ENCODE peak calls at places on chromosomes 11 and 22, in ten cellular contexts. J is RPMI8226; A is mucosa of gallbladder; H is activated T-helper 1 cell treated with anti-CD3 and anti-CD28 coated beads, Interleukin-2, amount 50 U/mL, for 16 hours; G is AG10803; I is GM10248; W is activated naive CD8-positive, alpha-beta T cell treated with anti-CD3 and anti-CD28 coated beads for 36 hours; T is DMS153; U is AG04450; P is A172. K is an unnamed sample.

GRCh38 chr11:47093541-47093940 is 83.1 kb downstream of the ARFGAP2 start:
- DNase-seq in G (no peak), U (no peak), W (no peak), P (no peak), T (no peak), A (no peak), H (no peak), I (no peak), J (no peak), K (no peak)

GRCh38 chr22:43530864-43531201 is 119.0 kb downstream of the MPPED1 start:
- DNase-seq in T (no peak), I (no peak), J (no peak), W (no peak), G (no peak), U (no peak), H (no peak), P (no peak), A (no peak), K (no peak)

GRCh38 chr22:20922141-20922751 is 5.0 kb downstream of the CRKL start:
- DNase-seq in U (no peak), A (no peak), J (no peak), W (no peak), I (no peak), H (no peak), P (no peak), G (no peak), T (no peak), K (no peak)

GRCh38 chr11:34773211-34773610 is 143.0 kb downstream of the APIP start:
- DNase-seq in U (no peak), W (no peak), P (no peak), A (no peak), T (no peak), H (no peak), G (no peak), J (no peak), I (no peak), K (no peak)

GRCh38 chr22:38338772-38339379 is 21.6 kb upstream of the CSNK1E start:
- DNase-seq in P (no peak), A (no peak), T (no peak), J (no peak), H (no peak), W (no peak), I (no peak), U (no peak), G (no peak), K (no peak)

GRCh38 chr11:34223021-34223813 is 117.8 kb downstream of the NAT10 start:
- DNase-seq in A (peak; percentile 55), I (no peak), G (peak; percentile 87), U (peak; percentile 55), T (no peak), W (no peak), P (peak; percentile 61), H (no peak), J (no peak), K (no peak)

GRCh38 chr11:112776834-112777793 is 184.1 kb upstream of the NCAM1 start:
- DNase-seq in H (no peak), J (no peak), T (no peak), G (no peak), P (no peak), U (no peak), I (no peak), W (no peak), A (no peak), K (no peak)

GRCh38 chr11:43567396-43567975 is 113.1 kb upstream of the HSD17B12 start:
- DNase-seq in J (peak; percentile 45), P (peak; percentile 71), A (no peak), I (peak; percentile 67), T (peak; percentile 18), W (no peak), U (peak; percentile 27), H (no peak), G (peak; percentile 54), K (no peak)

GRCh38 chr11:73193251-73194033 is 24.6 kb upstream of the P2RY2 start:
- DNase-seq in A (no peak), G (no peak), I (peak; percentile 49), T (no peak), U (no peak), J (no peak), W (no peak), P (no peak), H (no peak), K (no peak)

GRCh38 chr11:59226396-59226795 is 13.7 kb upstream of the MPEG1 start:
- DNase-seq in I (no peak), U (no peak), G (no peak), A (no peak), P (no peak), J (no peak), T (no peak), H (no peak), W (no peak), K (no peak)

GRCh38 chr11:70490208-70490607 is 91.9 kb downstream of the CTTN start:
- DNase-seq in A (no peak), H (no peak), J (no peak), P (no peak), I (peak; percentile 66), T (no peak), U (no peak), W (peak; percentile 38), G (no peak), K (no peak)

GRCh38 chr22:20026204-20026908 is 5.4 kb downstream of the TANGO2 start:
- DNase-seq in P (no peak), H (no peak), A (no peak), W (no peak), U (no peak), G (no peak), T (no peak), I (no peak), J (no peak), K (no peak)

GRCh38 chr11:67376022-67376386 is 2.6 kb upstream of the CLCF1 start:
- DNase-seq in U (no peak), J (no peak), W (no peak), T (no peak), G (no peak), I (no peak), P (no peak), H (no peak), A (no peak), K (no peak)

GRCh38 chr11:76296731-76297130 is 84.2 kb downstream of the THAP12 start:
- DNase-seq in J (no peak), I (no peak), P (no peak), G (no peak), T (no peak), W (no peak), A (no peak), U (no peak), H (no peak), K (no peak)

GRCh38 chr11:17606206-17607082 is 59.4 kb downstream of the OTOG start:
- DNase-seq in U (no peak), I (no peak), H (no peak), W (no peak), P (no peak), T (no peak), J (no peak), A (peak; percentile 4), G (no peak), K (no peak)

GRCh38 chr11:9787981-9788521 is 124.2 kb downstream of the SWAP70 start:
- DNase-seq in P (peak; percentile 93), H (no peak), G (peak; percentile 100), U (peak; percentile 93), A (peak; percentile 26), W (no peak), J (no peak), I (no peak), T (no peak), K (peak; percentile 90)

GRCh38 chr11:10540546-10540914 is 457 bp downstream of the RNF141 start:
- DNase-seq in G (peak; percentile 17), P (no peak), J (peak; percentile 43), I (no peak), A (peak; percentile 23), U (no peak), T (no peak), W (no peak), H (no peak), K (no peak)

GRCh38 chr22:25111579-25112517 is 87.8 kb upstream of the CRYBB3 start:
- DNase-seq in U (no peak), T (no peak), I (no peak), J (peak; percentile 10), G (no peak), W (peak; percentile 4), H (no peak), P (no peak), A (peak; percentile 48), K (no peak)

GRCh38 chr11:111911563-111912401 is at the start of gene CRYAB:
- DNase-seq in P (peak; percentile 37), I (no peak), W (no peak), A (peak; percentile 67), J (no peak), U (peak; percentile 24), G (peak; percentile 98), H (no peak), T (no peak), K (no peak)

GRCh38 chr22:31561238-31561887 is 65.0 kb downstream of the SFI1 start:
- DNase-seq in J (peak; percentile 75), G (peak; percentile 70), A (peak; percentile 80), T (peak; percentile 89), H (no peak), P (peak; percentile 66), U (peak; percentile 47), W (peak; percentile 50), I (peak; percentile 67), K (no peak)

GRCh38 chr22:26503758-26504157 is 8.5 kb downstream of the TFIP11 start:
- DNase-seq in A (no peak), U (no peak), W (no peak), I (no peak), P (no peak), T (no peak), J (no peak), G (no peak), H (no peak), K (no peak)

GRCh38 chr11:8671242-8671641 is 11.2 kb downstream of the TRIM66 start:
- DNase-seq in W (no peak), T (no peak), I (no peak), A (peak; percentile 48), G (peak; percentile 98), P (peak; percentile 94), U (peak; percentile 86), J (no peak), H (no peak), K (peak; percentile 98)

GRCh38 chr11:123129920-123130319 is 65.1 kb downstream of the CLMP start:
- DNase-seq in A (no peak), W (no peak), I (no peak), J (no peak), H (no peak), U (peak; percentile 58), P (no peak), G (peak; percentile 82), T (no peak), K (no peak)

GRCh38 chr11:47104337-47104950 is 72.2 kb downstream of the ARFGAP2 start:
- DNase-seq in G (peak; percentile 89), I (no peak), J (no peak), A (no peak), H (no peak), W (no peak), U (no peak), T (no peak), P (no peak), K (no peak)

GRCh38 chr11:47241740-47242400 is 6.7 kb downstream of the ACP2 start:
- DNase-seq in I (no peak), J (no peak), P (peak; percentile 44), T (no peak), W (no peak), G (peak; percentile 62), A (no peak), U (no peak), H (no peak), K (peak; percentile 55)

GRCh38 chr11:132595711-132596111 is 936.6 kb downstream of the OPCML start:
- DNase-seq in G (no peak), U (no peak), A (peak; percentile 26), J (no peak), W (no peak), P (peak; percentile 21), I (no peak), T (peak; percentile 50), H (no peak), K (no peak)

GRCh38 chr11:128523616-128524015 is 63.7 kb downstream of the ETS1 start:
- DNase-seq in I (no peak), W (no peak), H (no peak), U (no peak), J (no peak), T (no peak), G (peak; percentile 95), P (no peak), A (no peak), K (no peak)

GRCh38 chr11:61779666-61780525 is 12.5 kb downstream of the TMEM258 start:
- DNase-seq in U (no peak), P (no peak), T (no peak), G (no peak), J (no peak), A (no peak), H (no peak), I (no peak), W (no peak), K (no peak)